ENCODE peak calls at places on chromosomes 12 and 14, in five cellular contexts. Z, A, V, M and I are unnamed samples.

GRCh38 chr12:69389836-69390235 is 30.3 kb downstream of the YEATS4 start:
- DNase-seq in M (no peak), Z (no peak), V (no peak), A (no peak), I (no peak)

GRCh38 chr14:104080557-104081492 is 4.7 kb upstream of the ASPG start:
- DNase-seq in Z (no peak), V (no peak), M (no peak), A (no peak), I (no peak)

GRCh38 chr12:63086149-63086915 is 64.7 kb downstream of the AVPR1A start:
- DNase-seq in Z (no peak), A (no peak), M (no peak), V (no peak), I (no peak)

GRCh38 chr12:15163577-15163976 is 57.6 kb downstream of the RERG start:
- DNase-seq in A (no peak), V (no peak), Z (no peak), M (no peak), I (no peak)

GRCh38 chr12:101697930-101698781 is 716 bp downstream of the CHPT1 start:
- DNase-seq in Z (peak; percentile 22), V (no peak), A (no peak), M (peak; percentile 52), I (peak; percentile 74)

GRCh38 chr12:110689002-110689600 is at the start of gene HVCN1:
- DNase-seq in V (peak; percentile 77), A (no peak), M (peak; percentile 86), Z (no peak), I (peak; percentile 67)

GRCh38 chr12:20527396-20528154 is 159.2 kb downstream of the PDE3A start:
- DNase-seq in A (no peak), Z (no peak), V (no peak), M (no peak), I (no peak)

GRCh38 chr14:22551597-22551982 is 37.4 kb downstream of the DAD1 start:
- DNase-seq in Z (no peak), V (no peak), A (no peak), M (no peak), I (peak; percentile 46)

GRCh38 chr14:75125617-75126016 is 1.2 kb downstream of the NEK9 start:
- DNase-seq in M (no peak), Z (no peak), A (no peak), V (peak; percentile 12), I (peak; percentile 30)

GRCh38 chr12:11719678-11720099 is 70.2 kb downstream of the ETV6 start:
- DNase-seq in M (no peak), V (peak; percentile 58), A (no peak), Z (no peak), I (peak; percentile 66)

GRCh38 chr14:24441904-24442239 is 704 bp downstream of the SDR39U1 start:
- DNase-seq in Z (no peak), A (no peak), M (no peak), V (no peak), I (no peak)

GRCh38 chr14:36829547-36829946 is 167.9 kb downstream of the PAX9 start:
- DNase-seq in M (no peak), Z (no peak), V (no peak), A (no peak), I (no peak)

GRCh38 chr12:111590552-111590951 is 8.6 kb downstream of the ATXN2 start:
- DNase-seq in A (no peak), M (no peak), Z (no peak), V (no peak), I (no peak)

GRCh38 chr14:88463318-88463717 is 77.9 kb downstream of the SPATA7 start:
- DNase-seq in M (peak; percentile 24), V (no peak), A (no peak), Z (peak; percentile 53), I (no peak)

GRCh38 chr14:104240426-104241157 is 102.2 kb downstream of the KIF26A start:
- DNase-seq in Z (no peak), V (peak; percentile 32), A (no peak), M (no peak), I (no peak)

GRCh38 chr12:57569858-57570257 is 20.0 kb downstream of the KIF5A start:
- DNase-seq in M (no peak), Z (no peak), V (no peak), A (no peak), I (no peak)

GRCh38 chr12:127143020-127143419 is 1124.0 kb upstream of the TMEM132C start:
- DNase-seq in A (no peak), Z (no peak), V (no peak), M (no peak), I (no peak)

GRCh38 chr14:100522616-100523021 is 64.6 kb downstream of the BEGAIN start:
- DNase-seq in M (no peak), A (no peak), Z (no peak), V (no peak), I (no peak)

GRCh38 chr12:131208425-131208824 is 254.7 kb downstream of the ADGRD1 start:
- DNase-seq in Z (no peak), M (no peak), A (no peak), V (no peak), I (no peak)

GRCh38 chr14:104753528-104754212 is 723 bp downstream of the SIVA1 start:
- DNase-seq in M (no peak), A (no peak), Z (no peak), V (no peak), I (no peak)

GRCh38 chr14:21923820-21924219 is 250.2 kb upstream of the OR4E1 start:
- DNase-seq in V (no peak), M (no peak), Z (no peak), A (no peak), I (no peak)

GRCh38 chr14:73935666-73936065 is 14.2 kb downstream of the FAM161B start:
- DNase-seq in Z (no peak), V (peak; percentile 51), M (peak; percentile 25), A (no peak), I (no peak)

DNA sequence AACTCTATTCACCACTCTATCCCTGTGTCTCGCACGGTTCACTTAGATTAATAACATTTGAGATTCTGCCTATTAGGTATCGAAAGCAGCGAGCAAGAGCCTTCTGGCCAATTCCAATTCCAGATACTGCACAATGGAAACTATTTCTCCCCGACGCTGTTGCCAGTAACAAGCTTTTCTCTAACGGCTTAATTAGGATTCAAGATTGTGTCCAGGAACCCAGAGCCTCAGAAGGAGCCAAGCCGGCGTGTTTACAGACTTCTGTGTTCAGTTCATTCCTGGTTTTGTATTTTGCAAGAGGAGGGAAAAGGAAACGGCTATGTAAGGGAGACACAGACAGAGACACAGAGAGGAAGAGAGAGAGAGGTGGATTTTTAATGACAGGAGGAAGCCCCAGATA is 185.6 kb downstream of the DICER1 start:
- DNase-seq in V (no peak), M (no peak), A (no peak), Z (no peak), I (no peak)
- TF ChIP-seq GABPA in V (no peak), M (no peak), A (no peak), Z (no peak), I (no peak)

GRCh38 chr12:123442774-123443173 is 6.3 kb upstream of the RILPL2 start:
- DNase-seq in A (no peak), Z (no peak), M (no peak), V (no peak), I (peak; percentile 65)

GRCh38 chr12:123449103-123449736 is 8.7 kb upstream of the SNRNP35 start:
- DNase-seq in V (no peak), A (no peak), M (no peak), Z (peak; percentile 69), I (no peak)

GRCh38 chr12:123441523-123442164 is 5.2 kb upstream of the RILPL2 start:
- DNase-seq in V (no peak), M (no peak), Z (no peak), A (peak; percentile 73), I (no peak)

GRCh38 chr12:123445388-123446344 is 9.2 kb upstream of the RILPL2 start:
- DNase-seq in M (no peak), V (no peak), Z (no peak), A (no peak), I (no peak)

DNA sequence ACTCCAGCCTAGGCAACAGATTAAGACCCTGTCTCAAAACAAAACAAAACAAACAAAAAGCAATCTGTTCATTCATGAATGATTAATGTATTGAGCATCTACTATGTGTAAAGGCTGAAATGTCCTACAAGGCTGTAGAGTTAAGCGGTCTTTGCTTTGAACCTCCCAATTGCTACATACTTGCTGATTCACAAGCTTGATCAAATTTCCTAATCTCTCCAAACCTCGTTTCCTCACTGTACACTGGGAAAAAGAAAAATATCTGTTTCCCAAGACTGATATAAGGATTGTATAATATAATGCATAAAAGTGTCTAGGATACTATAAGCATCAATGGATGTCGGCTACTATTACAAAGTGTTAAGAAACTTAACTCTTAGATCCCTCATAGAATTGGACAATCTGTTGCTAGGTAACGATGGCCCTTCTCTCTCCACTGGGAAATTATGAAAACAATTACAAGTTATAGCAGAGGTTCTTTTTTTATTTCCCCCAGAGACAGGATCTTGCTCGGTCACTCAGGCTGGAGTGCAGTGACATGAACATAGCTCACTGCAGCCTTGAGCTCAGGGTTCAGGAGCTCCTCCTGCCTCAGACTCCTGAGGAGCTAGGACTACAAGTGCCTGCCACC is 8.0 kb upstream of the RILPL2 start:
- DNase-seq in M (no peak), V (no peak), A (no peak), Z (peak; percentile 78), I (no peak)
- TF ChIP-seq REST in M (no peak), V (no peak), A (no peak), Z (no peak), I (no peak)

DNA sequence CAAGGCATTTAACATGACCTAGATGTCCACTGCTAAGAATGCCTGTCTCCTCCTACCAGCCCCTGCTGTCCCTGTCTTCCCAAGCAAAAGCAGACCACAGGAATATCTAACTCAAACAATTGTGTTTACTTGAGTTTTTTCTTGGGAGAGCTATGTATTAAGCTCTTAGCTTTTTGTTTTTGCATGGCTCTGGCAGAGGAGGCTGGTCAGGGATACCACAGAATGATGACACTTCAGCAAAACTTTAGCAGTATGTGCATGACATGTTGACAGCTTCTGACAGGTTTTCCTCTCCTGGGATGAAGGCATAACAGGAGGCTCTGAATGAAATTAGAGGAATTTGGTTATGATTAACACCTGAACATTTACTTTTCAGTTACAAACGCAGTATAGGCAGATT is 6.9 kb downstream of the TMBIM6 start:
- DNase-seq in A (no peak), M (no peak), Z (no peak), V (no peak), I (no peak)
- H3K4me3 ChIP-seq in A (peak overlapping the region; percentile 37), M (no peak overlapping the region), Z (no peak overlapping the region), V (no peak overlapping the region), I (no peak overlapping the region)

DNA sequence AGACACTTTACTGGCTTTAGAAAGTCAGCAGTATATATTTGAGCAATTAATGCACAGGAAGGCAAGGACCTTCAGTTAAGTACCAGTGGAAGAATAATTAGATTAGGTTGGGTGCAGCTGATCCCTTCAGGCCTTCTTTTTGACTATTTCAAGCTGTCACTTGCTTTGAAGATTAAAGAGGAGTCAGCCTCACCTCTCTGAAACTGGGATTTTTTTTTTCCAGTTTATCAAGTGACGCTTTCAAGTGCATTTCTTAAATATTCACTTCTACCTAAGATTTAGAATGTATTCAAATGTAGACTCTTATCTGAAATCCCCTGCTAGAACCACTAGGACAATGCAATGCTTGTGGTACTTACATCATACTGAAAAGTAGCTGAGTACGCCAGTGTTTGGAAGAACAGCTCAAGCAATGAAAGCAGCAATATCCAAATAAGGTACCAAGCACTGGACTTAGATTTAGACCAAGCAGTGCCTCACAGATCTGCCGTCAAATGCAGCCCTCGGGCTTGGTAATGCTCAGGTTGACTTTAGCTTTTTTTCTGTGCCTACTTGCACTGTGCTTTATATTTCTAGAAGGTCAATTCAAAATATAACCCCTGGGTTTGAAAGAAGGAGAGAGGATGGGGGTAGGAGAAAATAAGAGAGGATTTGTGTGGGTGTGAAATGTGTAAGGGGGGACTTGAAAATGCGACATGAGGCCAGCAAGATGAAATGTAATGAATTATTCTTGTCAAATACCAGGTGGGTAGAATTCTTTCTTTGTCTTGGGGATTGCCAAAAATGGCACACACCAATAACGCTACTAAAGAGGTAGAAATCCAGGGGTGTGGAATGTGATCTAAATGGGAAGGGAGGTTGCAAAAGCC is 3.7 kb upstream of the FERMT2 start:
- DNase-seq in V (no peak), Z (no peak), M (no peak), A (no peak), I (no peak)
- TF ChIP-seq GABPA in V (no peak), Z (no peak), M (no peak), A (no peak), I (no peak)

GRCh38 chr14:101604228-101604934 is 43.1 kb downstream of the DIO3 start:
- DNase-seq in Z (no peak), M (no peak), V (no peak), A (no peak), I (no peak)
- TF ChIP-seq REST in Z (no peak), M (no peak), V (no peak), A (no peak), I (no peak)